ENCODE peak calls at places on chromosomes 6 and 20, in eight cellular contexts. E is ovary; U is activated CD4-positive, alpha-beta memory T cell treated with anti-CD3 and anti-CD28 coated beads, Interleukin-2, amount 10 ng/mL, durations not matched to agents 7 days and 5 days; Q is amniotic stem cell; T is DMS 273 treated with DMSO at 0.1 percent for 48 hours; C is AG10803; I is NCI-H774; X is WTC11. S is an unnamed sample.

GRCh38 chr6:53634184-53634631 is 31.3 kb downstream of the KLHL31 start:
- DNase-seq in E (no peak), U (no peak), Q (no peak), T (no peak), C (no peak), I (no peak), X (no peak), S (no peak)

GRCh38 chr20:52259295-52259694 is 67.7 kb upstream of the ZFP64 start:
- DNase-seq in E (no peak), U (no peak), Q (no peak), T (no peak), C (no peak), I (no peak), X (no peak), S (no peak)

GRCh38 chr6:38320817-38321216 is 318.9 kb downstream of the BTBD9 start:
- DNase-seq in E (no peak), U (no peak), Q (no peak), T (no peak), C (no peak), I (no peak), X (no peak), S (no peak)

GRCh38 chr6:106519460-106520394 is 109.6 kb downstream of the RTN4IP1 start:
- DNase-seq in E (no peak), U (peak), Q (peak), T (no peak), C (peak), I (no peak), X (no peak), S (peak)

GRCh38 chr20:472137-472846 is 10.0 kb upstream of the TBC1D20 start:
- DNase-seq in E (no peak), U (no peak), Q (no peak), T (no peak), C (no peak), I (no peak), X (no peak), S (no peak)

GRCh38 chr6:71190809-71191208 is 97.8 kb upstream of the OGFRL1 start:
- DNase-seq in E (no peak), U (no peak), Q (peak), T (no peak), C (peak), I (no peak), X (no peak), S (no peak)

GRCh38 chr20:59377046-59377445 is 76.6 kb downstream of the EDN3 start:
- DNase-seq in E (no peak), U (no peak), Q (no peak), T (no peak), C (no peak), I (no peak), X (no peak), S (no peak)

GRCh38 chr6:33634986-33635385 is 13.9 kb downstream of the ITPR3 start:
- DNase-seq in E (no peak), U (no peak), Q (no peak), T (no peak), C (no peak), I (no peak), X (no peak), S (no peak)

GRCh38 chr6:27810768-27811298 is 101.4 kb downstream of the OR2B2 start:
- DNase-seq in E (no peak), U (peak), Q (no peak), T (peak), C (no peak), I (no peak), X (no peak), S (no peak)

GRCh38 chr6:45741437-45742166 is 274.1 kb downstream of the CLIC5 start:
- DNase-seq in E (peak), U (no peak), Q (no peak), T (no peak), C (peak), I (no peak), X (no peak), S (no peak)

GRCh38 chr6:3419624-3420272 is 37.1 kb downstream of the SLC22A23 start:
- DNase-seq in E (no peak), U (no peak), Q (no peak), T (no peak), C (peak), I (peak), X (no peak), S (no peak)

GRCh38 chr6:97850458-97851218 is 567.6 kb upstream of the MMS22L start:
- DNase-seq in E (no peak), U (no peak), Q (no peak), T (no peak), C (peak), I (peak), X (no peak), S (no peak)

GRCh38 chr6:20719980-20720379 is 185.7 kb downstream of the CDKAL1 start:
- DNase-seq in E (no peak), U (no peak), Q (no peak), T (no peak), C (no peak), I (no peak), X (no peak), S (no peak)

GRCh38 chr6:161274488-161274858 is 612 bp upstream of the AGPAT4 start:
- DNase-seq in E (no peak), U (no peak), Q (no peak), T (no peak), C (no peak), I (no peak), X (no peak), S (no peak)

GRCh38 chr6:39339111-39339510 is 16.6 kb upstream of the KCNK16 start:
- DNase-seq in E (no peak), U (no peak), Q (no peak), T (no peak), C (no peak), I (no peak), X (no peak), S (no peak)

GRCh38 chr20:58511364-58511763 is 3.8 kb downstream of the APCDD1L start:
- DNase-seq in E (no peak), U (no peak), Q (no peak), T (no peak), C (peak), I (no peak), X (no peak), S (no peak)

GRCh38 chr6:35722121-35722761 is 14.6 kb upstream of the ARMC12 start:
- DNase-seq in E (peak), U (no peak), Q (no peak), T (no peak), C (no peak), I (no peak), X (no peak), S (no peak)